ENCODE peak calls at places on chromosomes 16 and 17, in eight cellular contexts. B is OCI-LY7; O is AG04450; A is lung; D is Ammon's horn; F is stimulated activated CD4-positive, alpha-beta T cell treated with anti-CD3 and anti-CD28 coated beads, TNF-alpha, amount 100 ng/mL, for 24 hours; Q is tibial artery; W is NCI-H510A. K is an unnamed sample.

GRCh38 chr16:10935491-10935890 is 6.8 kb downstream of the DEXI start:
- DNase-seq in B (no peak), A (no peak), D (no peak), O (no peak), F (no peak), Q (no peak), W (no peak), K (no peak)

GRCh38 chr17:78446833-78447232 is 68.4 kb downstream of the PGS1 start:
- DNase-seq in F (no peak), B (no peak), A (no peak), O (no peak), Q (no peak), D (no peak), W (no peak), K (no peak)

GRCh38 chr17:15436399-15437369 is 30.7 kb downstream of the CDRT4 start:
- DNase-seq in Q (peak; percentile 70), F (no peak), D (peak; percentile 64), W (peak; percentile 81), B (peak; percentile 74), O (peak; percentile 13), A (peak; percentile 67), K (no peak)

GRCh38 chr17:38864636-38865398 is 5.0 kb upstream of the LASP1 start:
- DNase-seq in D (no peak), A (no peak), W (no peak), Q (no peak), F (no peak), B (no peak), O (no peak), K (no peak)

GRCh38 chr16:68823401-68823800 is 19.9 kb upstream of the TANGO6 start:
- DNase-seq in O (peak; percentile 69), D (no peak), B (no peak), A (no peak), F (no peak), Q (no peak), W (no peak), K (no peak)

GRCh38 chr17:40097931-40098845 is 2.2 kb downstream of the NR1D1 start:
- DNase-seq in W (no peak), Q (peak; percentile 97), A (peak; percentile 72), O (no peak), F (no peak), D (no peak), B (no peak), K (no peak)

GRCh38 chr17:34024303-34025178 is 230.5 kb upstream of the CCL2 start:
- DNase-seq in D (peak; percentile 53), A (no peak), O (no peak), B (no peak), W (no peak), F (no peak), Q (no peak), K (no peak)

GRCh38 chr17:40463122-40463550 is 19.9 kb downstream of the IGFBP4 start:
- DNase-seq in Q (no peak), W (no peak), D (no peak), A (no peak), F (no peak), B (no peak), O (no peak), K (no peak)

GRCh38 chr16:10922328-10923145 is 19.7 kb downstream of the DEXI start:
- DNase-seq in W (no peak), A (peak; percentile 60), B (no peak), O (no peak), Q (peak; percentile 88), D (no peak), F (no peak), K (no peak)

GRCh38 chr16:57191056-57191536 is 5.0 kb downstream of the RSPRY1 start:
- DNase-seq in A (no peak), D (no peak), O (no peak), Q (no peak), B (no peak), W (no peak), F (no peak), K (no peak)

GRCh38 chr16:31664683-31665482 is 137.2 kb downstream of the AHSP start:
- DNase-seq in F (no peak), B (no peak), W (no peak), Q (no peak), O (no peak), D (no peak), A (no peak), K (no peak)

GRCh38 chr17:27390540-27390939 is 65.7 kb upstream of the KSR1 start:
- DNase-seq in O (no peak), D (peak; percentile 59), Q (no peak), A (no peak), W (no peak), B (no peak), F (no peak), K (no peak)

GRCh38 chr17:41697122-41697962 is 8.7 kb downstream of the EIF1 start:
- DNase-seq in F (no peak), W (no peak), B (no peak), O (no peak), Q (peak; percentile 87), D (peak; percentile 76), A (peak; percentile 43), K (no peak)

GRCh38 chr17:18039535-18040286 is 503 bp downstream of the GID4 start:
- DNase-seq in B (peak; percentile 60), A (no peak), W (no peak), Q (no peak), F (peak; percentile 12), O (no peak), D (no peak), K (no peak)

GRCh38 chr17:49365667-49366066 is 3.6 kb upstream of the ZNF652 start:
- DNase-seq in F (no peak), B (peak; percentile 58), A (no peak), W (peak; percentile 77), Q (no peak), O (no peak), D (peak; percentile 88), K (no peak)

GRCh38 chr17:35743911-35744328 is 9.1 kb downstream of the GAS2L2 start:
- DNase-seq in D (no peak), A (no peak), O (no peak), Q (no peak), B (peak; percentile 25), W (no peak), F (no peak), K (no peak)

K was measured in activated T-cell treated with anti-CD3 and anti-CD28 coated beads for 24 hours.